ENCODE peak calls at places on chromosomes 13 and 19, in nine cellular contexts. U is NCI-H146; K is stimulated activated CD8-positive, alpha-beta memory T cell treated with anti-CD3 and anti-CD28 coated beads, Interleukin-15, amount 100 ng/mL, for 24 hours; I is NCI-H510A treated with DMSO at 0.1 percent for 48 hours; N is cardiac fibroblast; J is NCI-H1436 treated with DMSO at 0.1 percent for 48 hours; W is Daoy; C is globus pallidus; X is mesendoderm. H is an unnamed sample.

GRCh38 chr19:54473071-54473941 is at the start of gene CDC42EP5:
- DNase-seq in K (no peak), U (no peak), W (peak; percentile 85), N (peak; percentile 94), I (no peak), J (no peak), X (no peak), C (no peak), H (no peak)

GRCh38 chr13:33244907-33245287 is 40.7 kb downstream of the STARD13 start:
- DNase-seq in N (no peak), U (no peak), K (no peak), C (no peak), X (no peak), I (no peak), J (no peak), W (no peak), H (no peak)

GRCh38 chr13:27919934-27920676 is at the start of gene PDX1:
- DNase-seq in I (peak; percentile 25), J (no peak), X (peak; percentile 71), N (no peak), C (no peak), K (no peak), W (peak; percentile 85), U (no peak), H (no peak)

GRCh38 chr19:56120371-56121179 is 520 bp downstream of the ZNF787 start:
- DNase-seq in I (peak; percentile 16), K (peak; percentile 72), N (peak; percentile 83), W (peak; percentile 87), U (peak; percentile 84), J (no peak), C (no peak), X (peak; percentile 82), H (peak; percentile 65)

GRCh38 chr13:71303144-71303543 is 563.9 kb downstream of the DACH1 start:
- DNase-seq in J (no peak), U (peak; percentile 27), N (peak; percentile 2), I (no peak), W (no peak), K (no peak), C (no peak), X (peak; percentile 22), H (no peak)

GRCh38 chr19:55340784-55341147 is 1.1 kb downstream of the KMT5C start:
- DNase-seq in W (peak; percentile 39), U (peak; percentile 86), C (no peak), X (no peak), N (no peak), I (peak; percentile 77), K (no peak), J (no peak), H (peak; percentile 59)

GRCh38 chr19:58401825-58402433 is 6.5 kb downstream of the RNF225 start:
- DNase-seq in J (no peak), N (no peak), C (no peak), U (no peak), I (no peak), K (no peak), W (no peak), X (no peak), H (no peak)

GRCh38 chr13:106210327-106210726 is 325.1 kb downstream of the EFNB2 start:
- DNase-seq in X (peak; percentile 4), N (peak; percentile 16), J (no peak), K (no peak), C (no peak), I (no peak), U (no peak), W (no peak), H (no peak)

GRCh38 chr13:38210928-38211596 is 138.6 kb upstream of the UFM1 start:
- DNase-seq in J (no peak), K (no peak), X (no peak), W (no peak), U (no peak), N (no peak), C (no peak), I (no peak), H (no peak)

GRCh38 chr13:76672422-76672821 is 213.8 kb downstream of the KCTD12 start:
- DNase-seq in J (no peak), W (no peak), C (no peak), X (no peak), U (no peak), I (no peak), N (peak; percentile 68), K (no peak), H (no peak)

GRCh38 chr19:16037424-16038195 is 38.7 kb upstream of the TPM4 start:
- DNase-seq in U (no peak), C (no peak), I (no peak), K (no peak), X (no peak), N (no peak), W (no peak), J (no peak), H (no peak)

GRCh38 chr13:69418319-69418718 is 689.3 kb upstream of the ATXN8OS start:
- DNase-seq in K (no peak), N (no peak), C (no peak), J (no peak), X (no peak), W (no peak), I (no peak), U (no peak), H (no peak)

GRCh38 chr13:90445179-90445578 is 902.3 kb upstream of the MIR17HG start:
- DNase-seq in C (no peak), U (no peak), W (peak; percentile 36), J (no peak), I (no peak), X (peak; percentile 90), N (peak; percentile 97), K (no peak), H (no peak)

GRCh38 chr19:6925801-6926751 is 38.7 kb downstream of the ADGRE1 start:
- DNase-seq in X (no peak), I (no peak), K (no peak), N (no peak), J (no peak), U (no peak), W (peak; percentile 93), C (no peak), H (no peak)

GRCh38 chr19:6717036-6717435 is 3.4 kb downstream of the C3 start:
- DNase-seq in I (no peak), W (no peak), C (no peak), J (no peak), U (no peak), K (no peak), N (no peak), X (peak; percentile 54), H (no peak)

GRCh38 chr19:7975037-7975436 is 30.4 kb downstream of the ELAVL1 start:
- DNase-seq in U (no peak), K (no peak), J (no peak), W (no peak), N (no peak), I (no peak), X (no peak), C (peak; percentile 74), H (no peak)

GRCh38 chr19:6056801-6057650 is 53.3 kb downstream of the RFX2 start:
- DNase-seq in I (peak; percentile 73), K (no peak), W (peak; percentile 93), N (peak; percentile 97), X (peak; percentile 88), C (peak; percentile 68), J (peak; percentile 37), U (peak; percentile 14), H (peak; percentile 88)

GRCh38 chr13:48636550-48636949 is 17.2 kb upstream of the CYSLTR2 start:
- DNase-seq in N (peak; percentile 94), W (no peak), K (no peak), X (no peak), I (no peak), U (no peak), J (no peak), C (no peak), H (no peak)

GRCh38 chr13:72004975-72005374 is 138.0 kb upstream of the DACH1 start:
- DNase-seq in U (no peak), K (no peak), I (no peak), N (peak; percentile 6), W (no peak), J (no peak), C (no peak), X (no peak), H (no peak)

GRCh38 chr19:40646564-40647254 is 43.7 kb downstream of the NUMBL start:
- DNase-seq in X (no peak), J (no peak), U (no peak), C (no peak), N (no peak), K (no peak), I (no peak), W (no peak), H (peak; percentile 39)

GRCh38 chr13:109844396-109844795 is 58.0 kb upstream of the IRS2 start:
- DNase-seq in J (no peak), W (peak; percentile 35), I (no peak), N (no peak), U (no peak), K (no peak), C (no peak), X (no peak), H (no peak)

GRCh38 chr19:16374436-16374835 is 49.8 kb downstream of the KLF2 start:
- DNase-seq in I (no peak), C (no peak), U (no peak), K (no peak), X (no peak), W (no peak), N (no peak), J (no peak), H (no peak)

GRCh38 chr13:44259045-44260042 is 114.3 kb upstream of the SERP2 start:
- DNase-seq in I (no peak), U (no peak), J (no peak), K (no peak), N (peak; percentile 65), W (peak; percentile 80), X (no peak), C (no peak), H (no peak)

GRCh38 chr19:31610036-31610435 is 260.8 kb upstream of the TSHZ3 start:
- DNase-seq in N (no peak), W (peak; percentile 23), U (no peak), C (no peak), I (no peak), K (no peak), X (no peak), J (no peak), H (no peak)

GRCh38 chr13:113616991-113617749 is 32.6 kb downstream of the TFDP1 start:
- DNase-seq in J (no peak), K (no peak), X (peak; percentile 72), U (peak; percentile 57), C (no peak), N (peak; percentile 53), I (peak; percentile 56), W (peak; percentile 17), H (no peak)

GRCh38 chr19:35266149-35266903 is 2.4 kb upstream of the USF2 start:
- DNase-seq in X (no peak), I (no peak), U (no peak), N (no peak), W (no peak), J (no peak), C (no peak), K (no peak), H (no peak)

H was measured in SHP77.